ENCODE peak calls at places on chromosomes 3 and 15, in eight cellular contexts. Z is transverse colon, M is breast epithelium, O is endothelial cell of umbilical vein, S is vagina, L is suprapubic skin, Q is stomach, P is upper lobe of left lung. T is an unnamed sample.

GRCh38 chr15:50055333-50056278 is 63.4 kb downstream of the ATP8B4 start:
- DNase-seq in S (no peak), L (no peak), O (no peak), Z (no peak), P (no peak), Q (no peak), M (no peak), T (no peak)

GRCh38 chr3:86948840-86949239 is 42.1 kb downstream of the VGLL3 start:
- DNase-seq in M (no peak), Z (no peak), S (no peak), L (no peak), P (no peak), O (no peak), Q (no peak), T (no peak)

GRCh38 chr3:188797045-188797444 is 374.7 kb upstream of the TPRG1 start:
- DNase-seq in Z (no peak), P (no peak), S (no peak), M (no peak), L (no peak), Q (no peak), O (no peak), T (no peak)

GRCh38 chr15:31062310-31062964 is 39.1 kb downstream of the TRPM1 start:
- DNase-seq in O (peak; percentile 22), Z (no peak), P (no peak), L (no peak), Q (no peak), S (no peak), M (no peak), T (no peak)

GRCh38 chr3:30848093-30848779 is 46.2 kb downstream of the GADL1 start:
- DNase-seq in O (no peak), M (no peak), Z (no peak), Q (no peak), S (no peak), L (no peak), P (no peak), T (no peak)

GRCh38 chr3:58487140-58487886 is 4.6 kb upstream of the KCTD6 start:
- DNase-seq in P (no peak), Q (no peak), Z (no peak), L (no peak), S (no peak), M (no peak), O (no peak), T (no peak)

GRCh38 chr3:157388051-157388450 is 48.6 kb upstream of the PTX3 start:
- DNase-seq in M (no peak), Q (no peak), P (no peak), O (no peak), L (no peak), S (no peak), Z (no peak), T (no peak)

GRCh38 chr3:188416041-188416440 is 262.1 kb downstream of the LPP start:
- DNase-seq in M (no peak), Q (no peak), Z (no peak), L (no peak), S (no peak), P (no peak), O (no peak), T (no peak)

GRCh38 chr15:101578443-101578894 is 73.7 kb downstream of the TM2D3 start:
- DNase-seq in Q (peak; percentile 62), P (no peak), M (no peak), S (no peak), O (no peak), Z (peak; percentile 70), L (no peak), T (peak; percentile 65)

GRCh38 chr15:55669226-55669625 is 73.7 kb downstream of the PRTG start:
- DNase-seq in L (no peak), M (no peak), O (no peak), Q (no peak), S (no peak), Z (no peak), P (no peak), T (no peak)

GRCh38 chr3:173635826-173636225 is 238.3 kb downstream of the NLGN1 start:
- DNase-seq in L (no peak), Z (no peak), O (no peak), P (no peak), M (no peak), Q (no peak), S (no peak), T (no peak)

GRCh38 chr3:131526801-131527347 is 24.1 kb upstream of the MRPL3 start:
- DNase-seq in Z (no peak), P (no peak), M (no peak), O (peak; percentile 42), Q (peak; percentile 26), L (no peak), S (no peak), T (peak; percentile 91)

GRCh38 chr3:142595581-142595950 is 627 bp upstream of the PLS1 start:
- DNase-seq in M (no peak), S (no peak), P (peak; percentile 40), L (no peak), Q (no peak), O (peak; percentile 63), Z (no peak), T (no peak)

GRCh38 chr15:57357796-57358195 is 18.5 kb upstream of the CGNL1 start:
- DNase-seq in Q (no peak), Z (no peak), P (no peak), S (no peak), M (no peak), L (no peak), O (no peak), T (no peak)

GRCh38 chr15:45337224-45337623 is 41.1 kb downstream of the GATM start:
- DNase-seq in M (no peak), Z (no peak), S (no peak), P (no peak), L (no peak), O (no peak), Q (no peak), T (no peak)

GRCh38 chr15:45338417-45338816 is 39.9 kb downstream of the GATM start:
- DNase-seq in Q (no peak), M (no peak), O (no peak), L (no peak), P (no peak), S (no peak), Z (no peak), T (no peak)

GRCh38 chr15:45332694-45333093 is 45.6 kb downstream of the GATM start:
- DNase-seq in M (no peak), P (no peak), O (no peak), Z (no peak), Q (no peak), S (no peak), L (no peak), T (no peak)

GRCh38 chr15:45331977-45332376 is 46.4 kb downstream of the GATM start:
- DNase-seq in S (no peak), L (no peak), M (no peak), P (no peak), Q (no peak), Z (no peak), O (no peak), T (no peak)

DNA sequence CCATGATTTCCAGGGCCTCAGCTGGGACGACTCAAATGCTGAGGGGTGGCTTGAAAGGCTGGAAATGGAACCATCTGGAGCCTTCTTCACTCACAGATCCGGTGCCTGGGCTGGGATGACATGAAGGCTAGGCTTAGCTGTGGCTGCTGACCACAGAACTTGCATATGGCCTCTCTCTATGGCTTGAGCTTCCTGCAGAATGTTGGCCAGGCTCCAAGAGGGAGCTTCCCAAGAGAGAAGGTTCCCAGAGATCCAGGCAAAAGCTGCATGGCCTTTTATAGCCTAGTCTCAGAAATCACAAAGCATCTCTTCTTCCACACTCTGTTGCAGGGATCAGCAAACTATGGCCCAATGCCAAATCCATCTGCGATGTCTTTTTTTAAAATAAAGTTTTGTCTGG is 44.8 kb downstream of the GATM start:
- DNase-seq in S (no peak), M (no peak), P (peak; percentile 22), O (no peak), L (no peak), Z (peak; percentile 34), Q (peak; percentile 47), T (no peak)
- TF ChIP-seq POLR2AphosphoS5 in S (no peak), M (no peak), P (no peak), O (no peak), L (no peak), Z (no peak), Q (no peak), T (no peak)

GRCh38 chr3:107704477-107704876 is 181.7 kb downstream of the BBX start:
- DNase-seq in O (no peak), Q (no peak), P (no peak), M (no peak), S (no peak), Z (no peak), L (no peak), T (no peak)

GRCh38 chr3:107701299-107701698 is 178.5 kb downstream of the BBX start:
- DNase-seq in S (no peak), Q (no peak), O (no peak), Z (no peak), M (no peak), L (no peak), P (no peak), T (no peak)

GRCh38 chr3:107699682-107700081 is 176.9 kb downstream of the BBX start:
- DNase-seq in P (no peak), L (no peak), O (no peak), M (no peak), Z (no peak), S (no peak), Q (no peak), T (no peak)

GRCh38 chr3:107710851-107711250 is 188.1 kb downstream of the BBX start:
- DNase-seq in Z (no peak), P (peak; percentile 68), O (peak; percentile 81), Q (no peak), L (no peak), M (no peak), S (no peak), T (no peak)

GRCh38 chr3:107705046-107705445 is 182.3 kb downstream of the BBX start:
- DNase-seq in M (no peak), P (no peak), O (no peak), S (no peak), L (no peak), Z (no peak), Q (no peak), T (no peak)
- TF ChIP-seq POLR2AphosphoS5 in M (no peak), P (no peak), O (no peak), S (no peak), L (no peak), Z (no peak), Q (no peak), T (no peak)

GRCh38 chr3:148930785-148931184 is 60.6 kb upstream of the GYG1 start:
- DNase-seq in L (no peak), Q (no peak), Z (no peak), O (no peak), M (no peak), S (no peak), P (no peak), T (no peak)
- TF ChIP-seq POLR2AphosphoS5 in L (no peak), Q (no peak), Z (no peak), O (no peak), M (no peak), S (no peak), P (no peak), T (no peak)

DNA sequence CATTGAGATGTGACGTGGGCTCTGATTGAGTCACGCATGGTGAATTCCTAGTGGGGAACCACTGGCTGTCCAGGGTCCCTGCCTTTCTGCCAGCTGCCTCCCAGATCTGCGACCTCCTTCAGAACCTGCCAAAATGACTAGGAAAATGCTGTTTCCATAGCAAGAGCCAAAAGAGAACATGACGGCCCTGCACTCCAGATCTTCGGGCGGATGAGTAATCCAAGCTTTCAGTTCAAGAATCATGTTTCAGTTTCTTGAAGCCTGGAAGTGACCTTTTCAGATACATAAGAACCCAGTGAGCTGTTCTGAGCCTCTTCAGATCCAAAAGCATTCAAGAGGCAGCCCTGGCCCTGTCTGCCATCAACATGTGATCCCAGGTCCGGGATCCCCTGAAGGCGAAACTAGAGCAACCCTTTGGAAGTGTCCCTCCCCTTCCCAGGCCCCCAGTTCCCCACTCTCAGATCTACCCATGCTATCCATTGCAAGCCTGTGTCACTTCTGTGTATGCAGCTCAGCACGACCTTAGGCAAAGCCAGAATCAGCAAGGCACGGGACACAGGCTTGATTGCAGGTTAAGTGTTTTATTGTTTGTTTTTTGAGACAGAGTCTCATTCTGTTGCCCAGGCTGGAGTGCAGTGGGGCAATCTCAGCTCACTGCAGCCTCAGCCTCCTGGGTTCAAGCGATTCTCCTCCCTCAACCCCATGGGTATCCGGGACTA is 19.7 kb downstream of the ANKRD63 start:
- DNase-seq in Q (no peak), O (no peak), M (no peak), Z (peak; percentile 38), P (peak; percentile 67), L (no peak), S (no peak), T (no peak)
- TF ChIP-seq POLR2AphosphoS5 in Q (no peak), O (no peak), M (no peak), Z (no peak), P (no peak), L (no peak), S (peak; percentile 80), T (no peak)

T was measured in GM23338.